ENCODE peak calls at places on chromosome 9, in seven cellular contexts. H, F, L, T, X, M and J are unnamed samples.
A peak's percentile ranks its signal among the peaks of the same experiment; 100 is the strongest.

GRCh38 chr9:20253635-20254034 is 368.7 kb downstream of the MLLT3 start:
- DNase-seq in X (no peak), L (no peak), H (no peak), T (no peak), M (no peak), F (no peak), J (no peak)

GRCh38 chr9:97905228-97905627 is 17.1 kb downstream of the TRMO start:
- DNase-seq in T (no peak), M (no peak), L (no peak), X (no peak), F (no peak), H (no peak), J (no peak)

GRCh38 chr9:129587487-129588262 is 33.2 kb downstream of the C9orf50 start:
- DNase-seq in M (no peak), H (no peak), T (no peak), F (peak; percentile 61), L (no peak), X (no peak), J (no peak)

GRCh38 chr9:91841591-91841990 is 108.4 kb downstream of the ROR2 start:
- DNase-seq in T (no peak), M (no peak), F (no peak), H (no peak), X (no peak), L (no peak), J (no peak)

GRCh38 chr9:4787876-4788275 is 4.9 kb upstream of the RCL1 start:
- DNase-seq in X (no peak), M (no peak), F (no peak), H (no peak), T (no peak), L (no peak), J (no peak)

GRCh38 chr9:127132921-127133647 is 10.6 kb upstream of the ANGPTL2 start:
- DNase-seq in L (no peak), X (no peak), M (peak; percentile 70), T (no peak), H (no peak), F (peak; percentile 75), J (no peak)

GRCh38 chr9:111161015-111161415 is 122.7 kb upstream of the LPAR1 start:
- DNase-seq in M (no peak), X (no peak), T (no peak), L (no peak), F (peak; percentile 92), H (no peak), J (no peak)

GRCh38 chr9:136947955-136948510 is 3.0 kb downstream of the C8G start:
- DNase-seq in L (no peak), F (peak; percentile 4), M (no peak), H (peak; percentile 60), T (no peak), X (peak; percentile 49), J (peak; percentile 52)

GRCh38 chr9:2291980-2292704 is 277.0 kb downstream of the SMARCA2 start:
- DNase-seq in H (no peak), X (no peak), F (no peak), M (peak; percentile 53), T (no peak), L (no peak), J (no peak)

GRCh38 chr9:113888361-113888760 is 12.3 kb downstream of the ZNF618 start:
- DNase-seq in X (no peak), M (no peak), T (no peak), F (no peak), H (no peak), L (no peak), J (no peak)

GRCh38 chr9:89372979-89373378 is 54.7 kb downstream of the SECISBP2 start:
- DNase-seq in L (no peak), M (no peak), T (no peak), H (no peak), F (no peak), X (no peak), J (no peak)

GRCh38 chr9:128503870-128504269 is 649 bp upstream of the GLE1 start:
- DNase-seq in L (no peak), F (no peak), H (no peak), X (no peak), T (no peak), M (no peak), J (no peak)

GRCh38 chr9:129591916-129592315 is 29.0 kb downstream of the C9orf50 start:
- DNase-seq in T (no peak), M (no peak), H (no peak), X (no peak), F (no peak), L (no peak), J (no peak)

DNA sequence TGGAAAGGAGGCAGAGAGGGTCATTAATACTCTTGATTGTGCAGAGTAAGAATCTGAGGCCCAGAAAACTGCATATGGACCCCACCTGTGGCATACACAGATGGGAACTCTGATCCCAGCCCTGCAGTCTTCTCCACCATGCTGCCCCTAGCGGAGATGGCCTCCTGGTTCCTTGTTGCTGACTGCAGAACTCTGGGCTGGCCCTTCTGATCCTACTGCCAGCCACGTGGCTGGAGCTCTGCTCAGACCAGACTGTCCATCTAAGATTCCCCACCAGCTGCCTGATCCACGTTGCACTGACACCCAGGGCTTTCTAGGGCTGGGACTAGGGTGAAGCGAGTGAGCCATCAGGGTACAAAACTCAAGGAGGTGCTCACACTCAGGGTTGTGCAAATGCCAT is 245.7 kb upstream of the NR4A3 start:
- DNase-seq in H (no peak), L (no peak), F (no peak), X (no peak), T (no peak), M (no peak), J (no peak)
- TF ChIP-seq CTCF in H (no peak), L (no peak), F (no peak), X (no peak), T (no peak), M (no peak), J (no peak)

DNA sequence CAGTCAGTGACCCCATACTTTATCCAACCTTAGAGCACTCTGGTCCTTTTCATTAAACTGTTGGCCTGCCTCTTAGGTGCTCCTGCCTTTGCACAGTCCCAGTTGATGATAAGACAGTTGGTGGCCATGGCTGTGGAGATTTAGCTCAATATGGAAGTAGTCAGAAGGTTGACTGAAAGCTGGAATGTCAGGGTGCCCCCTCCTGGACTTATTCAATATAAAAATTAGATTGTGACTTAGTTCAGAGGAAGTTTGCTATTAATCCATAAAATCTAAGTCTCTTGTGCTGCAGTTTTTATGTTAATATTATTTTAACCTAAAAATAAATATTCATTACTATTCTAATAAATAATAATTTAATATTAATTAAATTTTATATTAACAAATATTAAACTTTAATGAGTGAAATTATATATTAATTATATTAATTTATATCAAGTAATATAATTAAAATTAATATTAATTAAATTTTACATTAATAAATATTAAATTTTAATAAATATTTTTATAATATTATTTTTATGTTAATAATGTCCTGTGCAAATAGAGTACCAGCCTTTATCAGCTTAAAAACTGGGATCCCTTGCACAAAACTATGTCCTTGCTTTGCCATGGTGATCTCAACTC is 77.7 kb upstream of the ADAMTSL1 start:
- DNase-seq in F (peak; percentile 18), L (no peak), T (no peak), X (no peak), M (no peak), H (no peak), J (no peak)
- TF ChIP-seq CTCF in F (peak; percentile 35), L (no peak), T (peak; percentile 51), X (peak; percentile 34), M (no peak), H (peak; percentile 18), J (peak; percentile 31)

GRCh38 chr9:109098221-109098959 is 21.4 kb downstream of the TMEM245 start:
- DNase-seq in M (peak; percentile 52), L (no peak), X (no peak), H (no peak), T (no peak), F (peak; percentile 65), J (peak; percentile 19)
- TF ChIP-seq CTCF in M (no peak), L (no peak), X (peak; percentile 32), H (no peak), T (peak; percentile 53), F (peak; percentile 39), J (no peak)

GRCh38 chr9:115593587-115594091 is 475.7 kb upstream of the TNC start:
- DNase-seq in L (no peak), T (no peak), F (peak; percentile 78), M (peak; percentile 8), X (peak; percentile 11), H (no peak), J (peak; percentile 26)

GRCh38 chr9:115591584-115591984 is 473.6 kb upstream of the TNC start:
- DNase-seq in F (peak; percentile 100), H (peak; percentile 80), T (peak; percentile 72), M (peak; percentile 79), L (peak; percentile 79), X (peak; percentile 28), J (no peak)

GRCh38 chr9:115594551-115594950 is 476.6 kb upstream of the TNC start:
- DNase-seq in X (no peak), M (no peak), F (peak; percentile 40), H (no peak), T (no peak), L (no peak), J (no peak)

GRCh38 chr9:115587310-115587709 is 469.4 kb upstream of the TNC start:
- DNase-seq in T (no peak), H (no peak), M (no peak), L (no peak), X (no peak), F (no peak), J (no peak)

GRCh38 chr9:115590016-115590415 is 472.1 kb upstream of the TNC start:
- DNase-seq in H (no peak), M (no peak), X (no peak), F (peak; percentile 97), L (no peak), T (no peak), J (no peak)
- TF ChIP-seq CTCF in H (no peak), M (no peak), X (no peak), F (no peak), L (no peak), T (no peak), J (no peak)

GRCh38 chr9:21709464-21710058 is 92.9 kb upstream of the MTAP start:
- DNase-seq in M (peak; percentile 32), X (peak; percentile 69), L (no peak), H (no peak), F (peak; percentile 53), T (no peak), J (peak; percentile 73)
- TF ChIP-seq CTCF in M (peak; percentile 46), X (peak; percentile 80), L (peak; percentile 56), H (peak; percentile 89), F (peak; percentile 67), T (peak; percentile 87), J (peak; percentile 95)

GRCh38 chr9:92850898-92851297 is 26.9 kb downstream of the ZNF484 start:
- DNase-seq in T (no peak), H (no peak), M (no peak), X (no peak), F (no peak), L (no peak), J (no peak)
- TF ChIP-seq CTCF in T (no peak), H (peak; percentile 22), M (no peak), X (no peak), F (no peak), L (no peak), J (no peak)